ENCODE peak calls at places on chromosomes 13 and 19, in ten cellular contexts. I is choroid plexus epithelial cell; K is dorsolateral prefrontal cortex; H is IMR-90; E is iPS-NIHi11; N is lower lobe of right lung; W is activated naive CD8-positive, alpha-beta T cell treated with anti-CD3 and anti-CD28 coated beads, Interleukin-2, amount 50 U/mL, for 24 hours; A is GM20000; Q is astrocyte of the hippocampus; T is NCI-H1105 treated with DMSO at 0.1 percent for 48 hours. P is an unnamed sample.
A peak's percentile ranks its signal among the peaks of the same experiment; 100 is the strongest.

GRCh38 chr19:38527466-38528136 is 90.2 kb downstream of the MAP4K1 start:
- DNase-seq in K (no peak), Q (no peak), T (no peak), I (no peak), H (no peak), W (no peak), E (peak; percentile 74), A (no peak), N (no peak), P (no peak)

GRCh38 chr13:53064721-53065120 is 36.1 kb downstream of the OLFM4 start:
- DNase-seq in E (no peak), T (peak; percentile 81), W (no peak), A (no peak), Q (no peak), I (no peak), K (no peak), N (no peak), H (no peak), P (no peak)

GRCh38 chr19:50649433-50650391 is at the start of gene C19orf81:
- DNase-seq in A (no peak), E (peak; percentile 66), N (no peak), I (no peak), K (no peak), Q (no peak), T (no peak), W (no peak), H (peak; percentile 6), P (no peak)

GRCh38 chr13:110400786-110401533 is 93.9 kb downstream of the COL4A2 start:
- DNase-seq in T (no peak), A (no peak), E (no peak), H (peak; percentile 73), W (no peak), Q (no peak), I (peak; percentile 60), K (no peak), N (no peak), P (no peak)

GRCh38 chr13:45332831-45333219 is 8.2 kb downstream of the TPT1 start:
- DNase-seq in Q (no peak), E (no peak), H (no peak), W (no peak), K (no peak), T (no peak), A (no peak), N (no peak), I (no peak), P (no peak)

GRCh38 chr13:38819053-38819452 is 132.2 kb downstream of the FREM2 start:
- DNase-seq in T (peak; percentile 53), E (peak; percentile 19), K (no peak), I (peak; percentile 43), N (no peak), W (no peak), H (no peak), Q (peak; percentile 92), A (no peak), P (peak; percentile 95)

GRCh38 chr13:42959615-42960014 is 32.4 kb downstream of the EPSTI1 start:
- DNase-seq in I (no peak), H (no peak), W (no peak), T (no peak), N (no peak), A (no peak), K (no peak), E (no peak), Q (no peak), P (no peak)

GRCh38 chr19:11479470-11480080 is 1.3 kb downstream of the ELAVL3 start:
- DNase-seq in N (no peak), E (peak; percentile 97), A (peak; percentile 78), I (peak; percentile 15), K (peak; percentile 84), W (peak; percentile 56), H (no peak), Q (peak; percentile 48), T (peak; percentile 20), P (no peak)

GRCh38 chr13:51619614-51620013 is 35.4 kb downstream of the WDFY2 start:
- DNase-seq in Q (peak; percentile 51), N (no peak), T (no peak), K (no peak), H (peak; percentile 85), I (peak; percentile 54), A (no peak), W (no peak), E (no peak), P (peak; percentile 69)

GRCh38 chr19:32686847-32687450 is 4.7 kb upstream of the NUDT19 start:
- DNase-seq in A (no peak), H (no peak), T (no peak), E (no peak), Q (no peak), W (no peak), N (no peak), K (no peak), I (no peak), P (no peak)

P was measured in renal cortical epithelial cell.